ENCODE peak calls at places on chromosomes 5 and 9, in five cellular contexts. G, F, I, N and X are unnamed samples.
A peak's percentile ranks its signal among the peaks of the same experiment; 100 is the strongest.

GRCh38 chr5:137304227-137304874 is 194.8 kb downstream of the SPOCK1 start:
- DNase-seq in G (no peak), F (no peak), I (no peak), N (peak; percentile 81), X (peak; percentile 54)

GRCh38 chr9:2336055-2336454 is 285.5 kb upstream of the VLDLR start:
- DNase-seq in G (no peak), F (no peak), I (peak; percentile 20), N (no peak), X (no peak)

GRCh38 chr9:89701221-89701798 is 96.5 kb downstream of the GADD45G start:
- DNase-seq in G (no peak), F (no peak), I (no peak), N (no peak), X (no peak)

GRCh38 chr9:26012797-26013594 is 334.8 kb upstream of the TUSC1 start:
- DNase-seq in G (peak; percentile 9), F (no peak), I (peak; percentile 12), N (no peak), X (no peak)

GRCh38 chr9:134496413-134497282 is 145.0 kb upstream of the COL5A1 start:
- DNase-seq in G (peak; percentile 81), F (no peak), I (peak; percentile 96), N (no peak), X (peak; percentile 76)

GRCh38 chr9:1018121-1018520 is 32.0 kb upstream of the DMRT2 start:
- DNase-seq in G (no peak), F (no peak), I (peak; percentile 60), N (peak; percentile 31), X (no peak)

GRCh38 chr9:7320139-7320538 is 479.4 kb downstream of the DMAC1 start:
- DNase-seq in G (peak; percentile 93), F (peak; percentile 91), I (peak; percentile 94), N (no peak), X (peak; percentile 77)

GRCh38 chr5:180811012-180811622 is 8.5 kb upstream of the MGAT1 start:
- DNase-seq in G (no peak), F (no peak), I (no peak), N (no peak), X (no peak)

GRCh38 chr5:179879690-179880010 is 21.0 kb upstream of the MRNIP start:
- DNase-seq in G (no peak), F (no peak), I (no peak), N (no peak), X (no peak)

GRCh38 chr5:150320048-150320555 is 17.4 kb upstream of the ARSI start:
- DNase-seq in G (peak; percentile 90), F (peak; percentile 87), I (peak; percentile 96), N (peak; percentile 61), X (peak; percentile 99)

GRCh38 chr9:73011346-73011745 is 58.5 kb upstream of the ALDH1A1 start:
- DNase-seq in G (peak; percentile 24), F (no peak), I (peak; percentile 93), N (no peak), X (no peak)

GRCh38 chr5:128537306-128537998 is 593 bp downstream of the FBN2 start:
- DNase-seq in G (peak; percentile 64), F (peak; percentile 59), I (peak; percentile 79), N (peak; percentile 27), X (peak; percentile 66)

GRCh38 chr5:128536861-128537305 is 1.2 kb downstream of the FBN2 start:
- DNase-seq in G (peak; percentile 21), F (no peak), I (peak; percentile 31), N (no peak), X (peak; percentile 2)

GRCh38 chr5:128537999-128538248 is at the start of gene FBN2:
- DNase-seq in G (no peak), F (no peak), I (no peak), N (no peak), X (no peak)

GRCh38 chr5:128539038-128539429 is 989 bp upstream of the FBN2 start:
- DNase-seq in G (peak; percentile 22), F (peak; percentile 63), I (peak; percentile 32), N (peak; percentile 33), X (peak; percentile 18)

DNA sequence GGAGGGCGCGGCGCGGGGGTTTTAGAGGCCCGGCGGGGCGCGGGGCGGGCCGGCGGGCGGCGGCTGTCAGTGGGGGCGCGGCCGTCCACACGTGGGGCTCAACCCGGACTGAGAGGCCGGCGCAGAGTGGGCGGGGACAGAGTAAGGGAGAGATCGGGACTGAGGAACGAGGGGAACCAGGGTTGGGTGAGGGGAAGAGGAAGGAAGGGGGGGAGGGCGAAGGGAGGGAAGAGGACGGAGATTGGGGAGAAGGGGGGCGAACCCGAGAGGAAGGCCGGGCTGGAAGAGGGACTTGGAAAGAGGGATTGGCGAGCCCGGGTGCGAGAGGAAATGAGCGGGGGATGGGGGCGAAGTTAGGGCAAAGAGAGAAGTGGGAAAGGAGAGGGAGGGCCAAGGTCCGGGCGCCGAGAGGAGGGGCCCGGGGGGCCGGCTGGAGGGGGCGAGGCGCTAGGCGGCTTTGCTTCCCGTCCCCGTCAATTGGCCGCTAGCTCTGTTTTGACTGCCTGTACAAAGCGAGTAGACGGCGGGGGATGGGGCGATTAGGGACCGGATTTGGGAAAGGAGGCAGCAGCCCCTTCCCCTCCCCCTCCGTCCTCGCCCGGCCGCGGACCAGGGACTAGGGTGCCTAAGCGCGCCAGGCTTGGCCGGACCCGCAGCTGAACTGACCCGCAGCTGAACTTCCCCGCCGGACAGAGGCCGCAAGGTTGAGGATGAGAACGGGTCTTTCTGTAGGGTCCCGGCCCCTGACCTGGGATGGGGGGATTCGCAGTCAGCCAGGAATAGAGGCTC is 398 bp upstream of the FBN2 start:
- DNase-seq in G (peak; percentile 77), F (peak; percentile 80), I (peak; percentile 79), N (peak; percentile 72), X (peak; percentile 92)
- H3K36me3 ChIP-seq in G (no peaks in the 10 kb centered on the region), F (no peaks in the 10 kb centered on the region), I (no peaks in the 10 kb centered on the region), N (no peaks in the 10 kb centered on the region), X (no peaks in the 10 kb centered on the region)

GRCh38 chr9:93024646-93024910 is 33.9 kb upstream of the SUSD3 start:
- DNase-seq in G (no peak), F (no peak), I (no peak), N (no peak), X (no peak)

GRCh38 chr9:93022066-93022465 is 36.4 kb upstream of the SUSD3 start:
- DNase-seq in G (no peak), F (no peak), I (no peak), N (no peak), X (no peak)

GRCh38 chr9:93022721-93023520 is 35.6 kb upstream of the SUSD3 start:
- DNase-seq in G (no peak), F (no peak), I (no peak), N (no peak), X (no peak)

GRCh38 chr9:93024986-93025630 is 33.4 kb upstream of the SUSD3 start:
- DNase-seq in G (no peak), F (no peak), I (no peak), N (no peak), X (no peak)

DNA sequence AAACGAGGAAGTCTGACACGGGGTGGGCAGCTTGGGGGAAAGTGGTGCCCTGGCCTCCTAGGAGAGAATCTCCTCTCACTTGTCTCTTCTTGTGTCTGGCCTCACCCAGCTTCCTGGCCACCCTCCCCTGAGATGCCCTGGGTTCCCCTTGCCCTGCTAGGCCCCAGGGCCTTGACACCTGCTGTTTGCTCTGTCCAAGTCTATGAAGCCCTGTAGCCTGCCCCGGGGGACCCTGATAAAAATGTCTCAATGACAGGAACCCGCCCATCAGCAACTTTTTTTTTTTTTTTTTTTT is 35.0 kb upstream of the SUSD3 start:
- DNase-seq in G (no peak), F (no peak), I (no peak), N (no peak), X (no peak)
- H3K36me3 ChIP-seq in G (no peaks in the 10 kb centered on the region), F (no peaks in the 10 kb centered on the region), I (no peaks in the 10 kb centered on the region), N (no peaks in the 10 kb centered on the region), X (no peaks in the 10 kb centered on the region)

GRCh38 chr9:115524467-115525059 is 406.6 kb upstream of the TNC start:
- DNase-seq in G (peak; percentile 73), F (peak; percentile 60), I (peak; percentile 73), N (no peak), X (peak; percentile 5)

GRCh38 chr9:115520626-115521025 is 402.7 kb upstream of the TNC start:
- DNase-seq in G (peak; percentile 54), F (no peak), I (no peak), N (no peak), X (no peak)

GRCh38 chr9:115517335-115518075 is 399.5 kb upstream of the TNC start:
- DNase-seq in G (peak; percentile 66), F (no peak), I (peak; percentile 46), N (no peak), X (no peak)

GRCh38 chr9:115525438-115526058 is 407.6 kb upstream of the TNC start:
- DNase-seq in G (no peak), F (peak; percentile 12), I (peak; percentile 2), N (no peak), X (no peak)

DNA sequence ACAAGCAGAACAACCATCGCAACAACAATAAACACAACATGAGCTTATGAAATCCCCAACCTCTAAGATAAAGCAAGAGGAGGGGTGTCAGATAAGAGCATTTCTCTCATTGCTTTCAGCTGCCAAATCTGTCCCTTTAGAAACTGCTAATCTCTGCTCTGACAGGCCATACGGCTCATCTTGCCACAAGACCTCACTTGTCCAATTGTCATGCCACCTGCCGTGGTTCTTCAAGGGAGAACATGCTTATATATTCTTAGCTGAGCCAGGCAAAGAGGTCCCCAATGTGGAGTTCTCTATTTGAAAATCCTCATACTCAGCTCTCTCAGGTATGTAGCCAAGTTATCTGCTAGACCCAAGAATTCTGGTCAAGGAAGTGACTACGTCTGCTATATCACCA is 405.0 kb upstream of the TNC start:
- DNase-seq in G (no peak), F (no peak), I (no peak), N (no peak), X (no peak)
- H3K36me3 ChIP-seq in G (no peaks in the 10 kb centered on the region), F (no peaks in the 10 kb centered on the region), I (no peaks in the 10 kb centered on the region), N (no peaks in the 10 kb centered on the region), X (no peaks in the 10 kb centered on the region)

DNA sequence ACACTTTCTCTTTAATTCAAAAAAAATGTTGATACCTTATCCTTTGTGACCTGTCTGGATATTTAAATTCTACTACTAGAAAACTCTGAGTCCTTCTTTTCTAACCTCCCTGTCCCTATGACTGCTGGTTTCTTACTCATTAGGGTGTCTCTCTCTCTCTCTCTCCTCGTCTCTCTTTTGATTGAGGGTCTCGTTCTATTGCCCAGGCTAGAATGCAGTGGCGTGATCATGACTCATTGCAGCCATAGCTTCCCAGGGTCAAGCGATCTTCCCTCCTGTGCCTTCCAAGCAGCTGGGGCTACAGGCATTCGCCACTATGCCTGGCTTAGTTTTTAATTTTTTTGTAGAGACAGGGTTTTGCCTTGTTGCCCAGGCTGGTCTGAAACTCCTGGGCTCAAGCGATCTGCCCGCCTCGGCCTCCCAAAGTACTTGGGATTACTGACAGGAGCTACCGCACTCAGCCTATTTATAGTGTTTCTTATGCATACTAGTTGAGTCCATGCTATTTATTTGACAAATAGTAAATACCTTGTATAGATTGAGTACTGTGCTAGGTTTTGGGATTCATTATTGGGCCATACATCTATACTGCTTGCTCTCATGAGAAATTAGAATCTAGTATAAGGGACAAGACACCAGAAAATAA is 61.9 kb downstream of the NSD1 start:
- DNase-seq in G (peak; percentile 79), F (no peak), I (no peak), N (no peak), X (no peak)
- H3K36me3 ChIP-seq in G (peaks cover 4% of the 10 kb centered on the region), F (peaks cover 12% of the 10 kb centered on the region), I (peaks cover 6% of the 10 kb centered on the region), N (peaks cover 5% of the 10 kb centered on the region), X (peaks cover 68% of the 10 kb centered on the region)

GRCh38 chr9:131475956-131476776 is 26.6 kb upstream of the POMT1 start:
- DNase-seq in G (no peak), F (no peak), I (peak; percentile 32), N (no peak), X (no peak)
- H3K36me3 ChIP-seq in G (peaks cover 45% of the 10 kb centered on the region), F (peaks cover 44% of the 10 kb centered on the region), I (peaks cover 69% of the 10 kb centered on the region), N (peaks cover 91% of the 10 kb centered on the region), X (peaks cover 89% of the 10 kb centered on the region)